ENCODE peak calls at places on chromosomes 11 and 22, in five cellular contexts. One of them, this sample, is unnamed.

GRCh38 chr11:820655-821512 is 2.2 kb downstream of the PNPLA2 start:
- DNase-seq in body of pancreas: peak
- DNase-seq in OCI-LY7: no peak
- DNase-seq in heart right ventricle: peak
- DNase-seq in DND-41: no peak
- DNase-seq in this sample: no peak

GRCh38 chr11:68008381-68009337 is 1.5 kb upstream of the ALDH3B1 start:
- DNase-seq in OCI-LY7: peak
- DNase-seq in body of pancreas: peak
- DNase-seq in DND-41: no peak
- DNase-seq in heart right ventricle: peak
- DNase-seq in this sample: no peak

GRCh38 chr22:49233507-49234100 is 594.1 kb downstream of the BRD1 start:
- DNase-seq in OCI-LY7: no peak
- DNase-seq in DND-41: no peak
- DNase-seq in body of pancreas: no peak
- DNase-seq in heart right ventricle: no peak
- DNase-seq in this sample: no peak

GRCh38 chr11:10139656-10140055 is 154.4 kb downstream of the SBF2 start:
- DNase-seq in DND-41: no peak
- DNase-seq in OCI-LY7: no peak
- DNase-seq in heart right ventricle: no peak
- DNase-seq in body of pancreas: no peak
- DNase-seq in this sample: no peak

GRCh38 chr11:65419773-65420481 is 2.7 kb upstream of the NEAT1 start:
- DNase-seq in OCI-LY7: peak
- DNase-seq in body of pancreas: peak
- DNase-seq in heart right ventricle: peak
- DNase-seq in DND-41: peak
- DNase-seq in this sample: peak

GRCh38 chr11:126490261-126490660 is 134.8 kb downstream of the ST3GAL4 start:
- DNase-seq in OCI-LY7: no peak
- DNase-seq in DND-41: no peak
- DNase-seq in body of pancreas: no peak
- DNase-seq in heart right ventricle: no peak
- DNase-seq in this sample: no peak

GRCh38 chr11:67301951-67302516 is 1.3 kb upstream of the SSH3 start:
- DNase-seq in OCI-LY7: no peak
- DNase-seq in body of pancreas: peak
- DNase-seq in DND-41: no peak
- DNase-seq in heart right ventricle: peak
- DNase-seq in this sample: no peak

GRCh38 chr11:66883021-66883968 is 26.4 kb downstream of the LRFN4 start:
- DNase-seq in heart right ventricle: peak
- DNase-seq in OCI-LY7: peak
- DNase-seq in DND-41: peak
- DNase-seq in body of pancreas: peak
- DNase-seq in this sample: no peak

GRCh38 chr22:39960791-39961746 is 872 bp downstream of the TMA7B start:
- DNase-seq in heart right ventricle: no peak
- DNase-seq in OCI-LY7: no peak
- DNase-seq in DND-41: no peak
- DNase-seq in body of pancreas: peak
- DNase-seq in this sample: peak

GRCh38 chr22:42233879-42234278 is 36.6 kb downstream of the TCF20 start:
- DNase-seq in OCI-LY7: no peak
- DNase-seq in heart right ventricle: no peak
- DNase-seq in body of pancreas: no peak
- DNase-seq in DND-41: no peak
- DNase-seq in this sample: no peak

GRCh38 chr22:25829237-25829636 is 87.2 kb downstream of the MYO18B start:
- DNase-seq in heart right ventricle: no peak
- DNase-seq in DND-41: no peak
- DNase-seq in OCI-LY7: no peak
- DNase-seq in body of pancreas: no peak
- DNase-seq in this sample: no peak

GRCh38 chr11:17378655-17379054 is 9.8 kb downstream of the KCNJ11 start:
- DNase-seq in body of pancreas: no peak
- DNase-seq in heart right ventricle: no peak
- DNase-seq in OCI-LY7: no peak
- DNase-seq in DND-41: no peak
- DNase-seq in this sample: no peak

GRCh38 chr11:105296806-105297205 is 157.2 kb upstream of the CARD18 start:
- DNase-seq in heart right ventricle: no peak
- DNase-seq in OCI-LY7: no peak
- DNase-seq in DND-41: no peak
- DNase-seq in body of pancreas: no peak
- DNase-seq in this sample: no peak

GRCh38 chr22:30202531-30203006 is 44.0 kb downstream of the LIF start:
- DNase-seq in body of pancreas: peak
- DNase-seq in DND-41: no peak
- DNase-seq in OCI-LY7: no peak
- DNase-seq in heart right ventricle: no peak
- DNase-seq in this sample: no peak

GRCh38 chr22:21964918-21965484 is 12.4 kb upstream of the PPM1F start:
- DNase-seq in OCI-LY7: no peak
- DNase-seq in heart right ventricle: no peak
- DNase-seq in body of pancreas: no peak
- DNase-seq in DND-41: no peak
- DNase-seq in this sample: no peak

GRCh38 chr22:37765498-37765897 is 42.2 kb upstream of the GCAT start:
- DNase-seq in OCI-LY7: no peak
- DNase-seq in heart right ventricle: peak
- DNase-seq in DND-41: no peak
- DNase-seq in body of pancreas: no peak
- DNase-seq in this sample: no peak

GRCh38 chr22:29310863-29311339 is 4.5 kb downstream of the GAS2L1 start:
- DNase-seq in heart right ventricle: peak
- DNase-seq in body of pancreas: peak
- DNase-seq in OCI-LY7: no peak
- DNase-seq in DND-41: peak
- DNase-seq in this sample: peak

GRCh38 chr11:68954970-68955958 is 25.5 kb downstream of the MRGPRD start:
- DNase-seq in body of pancreas: peak
- DNase-seq in heart right ventricle: peak
- DNase-seq in DND-41: no peak
- DNase-seq in OCI-LY7: no peak
- DNase-seq in this sample: peak

GRCh38 chr11:121053244-121053643 is 29.3 kb downstream of the TBCEL start:
- DNase-seq in body of pancreas: no peak
- DNase-seq in DND-41: no peak
- DNase-seq in heart right ventricle: no peak
- DNase-seq in OCI-LY7: no peak
- DNase-seq in this sample: no peak

GRCh38 chr11:14248577-14248976 is 110.4 kb downstream of the RRAS2 start:
- DNase-seq in OCI-LY7: peak
- DNase-seq in DND-41: no peak
- DNase-seq in body of pancreas: no peak
- DNase-seq in heart right ventricle: no peak
- DNase-seq in this sample: no peak

GRCh38 chr22:18023509-18024275 is 669 bp downstream of the MICAL3 start:
- DNase-seq in heart right ventricle: peak
- DNase-seq in body of pancreas: peak
- DNase-seq in DND-41: peak
- DNase-seq in OCI-LY7: peak
- DNase-seq in this sample: no peak

GRCh38 chr11:95456704-95457491 is 225.9 kb upstream of the SESN3 start:
- DNase-seq in DND-41: no peak
- DNase-seq in heart right ventricle: no peak
- DNase-seq in OCI-LY7: no peak
- DNase-seq in body of pancreas: no peak
- DNase-seq in this sample: no peak

GRCh38 chr11:80722616-80723015 is 1281.8 kb upstream of the TENM4 start:
- DNase-seq in body of pancreas: no peak
- DNase-seq in OCI-LY7: no peak
- DNase-seq in heart right ventricle: no peak
- DNase-seq in DND-41: no peak
- DNase-seq in this sample: no peak

GRCh38 chr11:926341-926916 is 759 bp downstream of the AP2A2 start:
- DNase-seq in heart right ventricle: no peak
- DNase-seq in DND-41: no peak
- DNase-seq in body of pancreas: peak
- DNase-seq in OCI-LY7: no peak
- DNase-seq in this sample: no peak

GRCh38 chr11:98772799-98773198 is 247.9 kb upstream of the CNTN5 start:
- DNase-seq in OCI-LY7: no peak
- DNase-seq in heart right ventricle: no peak
- DNase-seq in DND-41: no peak
- DNase-seq in body of pancreas: no peak
- DNase-seq in this sample: no peak

DNA sequence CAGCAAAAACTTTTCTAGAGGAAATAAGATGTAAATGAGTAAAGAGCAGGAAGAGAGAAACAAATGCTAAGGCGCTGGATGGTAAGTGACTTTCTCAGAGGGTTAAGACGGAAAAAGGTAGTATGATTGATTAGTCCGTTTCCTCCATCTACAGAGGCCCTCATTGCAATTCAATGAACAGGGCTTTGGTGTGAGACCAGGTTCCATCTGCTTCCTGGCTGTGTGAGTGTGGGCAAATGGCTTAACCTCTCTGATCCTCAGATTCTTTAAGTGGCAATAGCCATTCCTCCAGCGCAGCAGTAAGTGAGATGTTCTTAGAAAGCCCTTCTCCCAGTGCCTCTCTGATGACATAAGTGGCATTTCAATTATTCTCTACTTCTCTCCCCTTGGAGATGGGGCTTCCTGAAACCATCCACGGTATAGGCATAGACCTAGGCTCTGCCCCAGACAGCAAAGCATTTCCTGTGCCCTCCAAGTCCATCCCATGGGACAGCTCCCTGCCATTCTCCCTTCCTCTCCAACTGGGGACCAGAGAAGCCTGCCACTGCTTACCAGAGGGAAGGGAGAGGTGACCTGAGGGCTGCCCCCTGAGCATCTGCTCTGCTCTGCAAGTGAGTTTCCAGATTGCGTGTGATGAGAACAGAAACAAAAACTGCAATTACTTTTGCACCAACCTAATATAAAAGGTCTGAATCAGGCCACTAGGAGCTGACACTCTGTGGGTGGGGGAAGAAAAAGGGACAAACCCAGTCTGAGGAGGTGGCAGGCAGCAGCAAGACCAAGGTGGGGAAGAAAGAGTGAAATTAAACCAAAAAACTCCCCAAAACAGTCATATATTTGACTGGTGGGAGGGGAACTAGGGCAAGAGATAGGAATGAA is 12.7 kb upstream of the CD44 start:
- DNase-seq in heart right ventricle: no peak
- DNase-seq in DND-41: no peak
- DNase-seq in OCI-LY7: peak
- DNase-seq in body of pancreas: no peak
- DNase-seq in this sample: no peak
- H3K4me3 ChIP-seq in heart right ventricle: no peak
- H3K4me3 ChIP-seq in DND-41: no peak
- H3K4me3 ChIP-seq in OCI-LY7: no peak
- H3K4me3 ChIP-seq in body of pancreas: no peak
- H3K4me3 ChIP-seq in this sample: no peak

DNA sequence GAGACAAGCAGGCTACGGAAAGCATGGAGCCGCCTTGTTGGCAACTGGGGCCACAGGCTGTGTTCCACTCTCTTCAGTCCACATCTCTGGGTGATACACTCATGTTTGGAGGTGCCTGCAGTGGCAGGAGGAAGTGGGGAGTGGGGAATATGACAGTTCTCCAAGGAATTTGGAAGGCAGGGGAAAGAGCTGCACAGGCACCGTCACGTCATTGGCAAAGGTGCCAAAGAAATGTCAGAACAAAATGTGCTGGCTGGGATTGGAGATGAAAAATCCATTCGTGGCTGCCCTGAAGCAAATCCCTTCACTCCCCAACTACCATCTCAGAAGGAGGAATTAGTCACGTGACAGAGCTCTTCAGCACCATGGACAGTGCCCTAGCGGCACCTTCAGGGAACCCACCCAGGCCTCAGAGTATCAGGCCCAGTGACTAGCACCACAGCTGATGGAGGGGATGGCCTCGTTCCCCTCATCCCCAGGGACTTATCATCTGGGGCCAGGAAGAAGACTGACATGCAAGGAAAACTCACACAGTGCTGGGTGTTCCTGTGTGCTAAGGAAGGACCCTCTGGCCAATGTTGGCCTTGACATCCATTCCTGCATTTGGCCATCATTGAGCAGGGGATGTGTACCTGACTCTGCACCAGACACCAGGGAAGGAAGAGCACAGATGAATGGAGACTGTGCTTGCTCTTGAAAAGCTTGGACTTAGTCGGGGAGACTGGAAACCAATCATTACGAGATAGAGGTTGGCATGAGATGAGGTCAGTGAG is 48.5 kb upstream of the PRDM11 start:
- DNase-seq in DND-41: peak
- DNase-seq in body of pancreas: peak
- DNase-seq in OCI-LY7: peak
- DNase-seq in heart right ventricle: peak
- DNase-seq in this sample: no peak
- TF ChIP-seq CTCF in DND-41: no peak
- TF ChIP-seq CTCF in body of pancreas: no peak
- TF ChIP-seq CTCF in OCI-LY7: no peak
- TF ChIP-seq CTCF in heart right ventricle: no peak
- TF ChIP-seq CTCF in this sample: no peak

DNA sequence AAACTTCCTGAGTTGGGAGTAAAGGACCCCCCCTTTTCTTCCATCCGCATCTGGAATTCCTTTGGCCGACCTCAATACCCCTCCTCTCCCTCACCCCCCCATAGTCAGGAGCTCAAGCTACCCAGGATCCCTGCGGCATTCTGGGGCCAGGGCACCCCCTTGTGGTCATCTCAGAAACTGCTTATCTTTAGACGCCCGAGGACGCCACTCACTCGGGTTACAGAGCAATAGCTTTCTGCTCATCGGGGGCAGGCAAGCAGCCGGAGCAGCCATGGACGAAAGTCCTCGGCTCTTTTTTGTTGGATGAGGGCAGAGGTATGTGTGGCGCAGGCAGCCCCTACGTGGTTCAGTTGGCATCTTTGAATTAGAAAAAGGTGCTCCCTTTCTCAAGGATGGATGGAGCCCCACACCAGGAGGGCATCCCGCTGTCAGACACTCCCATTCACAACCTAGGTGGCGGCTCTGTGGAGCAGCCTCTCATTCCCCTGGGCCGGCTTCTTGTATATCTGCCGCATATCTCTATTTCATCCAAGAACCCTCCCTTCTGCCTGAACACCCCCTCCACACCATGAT is 2.3 kb downstream of the C1QTNF5 start:
- DNase-seq in OCI-LY7: peak
- DNase-seq in DND-41: peak
- DNase-seq in heart right ventricle: no peak
- DNase-seq in body of pancreas: peak
- DNase-seq in this sample: peak
- H3K4me3 ChIP-seq in OCI-LY7: peak
- H3K4me3 ChIP-seq in DND-41: no peak
- H3K4me3 ChIP-seq in heart right ventricle: peak
- H3K4me3 ChIP-seq in body of pancreas: no peak
- H3K4me3 ChIP-seq in this sample: peak

DNA sequence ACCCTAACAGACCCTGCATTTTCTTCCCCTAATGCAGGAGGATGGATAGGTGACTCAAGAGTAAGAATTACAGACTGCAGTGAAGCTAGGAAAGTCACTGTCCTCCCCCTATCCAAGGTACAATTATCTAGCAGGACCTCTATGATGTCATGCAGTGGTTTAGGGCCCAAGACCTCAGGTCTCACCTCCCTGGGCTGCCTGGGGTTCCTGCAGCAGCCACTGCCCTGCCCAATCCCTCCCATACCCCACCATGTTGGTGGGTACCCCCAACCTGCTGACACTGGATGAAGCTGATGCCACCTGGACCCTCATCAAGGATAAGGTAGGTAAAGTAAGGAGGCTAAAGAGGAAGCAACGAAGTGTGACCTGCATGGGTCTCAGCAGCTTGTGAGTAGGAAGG is at the start of gene C11orf42:
- DNase-seq in heart right ventricle: no peak
- DNase-seq in body of pancreas: no peak
- DNase-seq in DND-41: no peak
- DNase-seq in OCI-LY7: no peak
- DNase-seq in this sample: no peak
- TF ChIP-seq CTCF in heart right ventricle: no peak
- TF ChIP-seq CTCF in body of pancreas: no peak
- TF ChIP-seq CTCF in DND-41: no peak
- TF ChIP-seq CTCF in OCI-LY7: no peak
- TF ChIP-seq CTCF in this sample: no peak